ENCODE peak calls at places on chromosome 13, in four cellular contexts. One of them, this sample, is unnamed.

GRCh38 chr13:50126378-50127016 is 111.3 kb downstream of the KCNRG start:
- DNase-seq in heart right ventricle: no peak
- DNase-seq in WERI-Rb-1: no peak
- DNase-seq in left lung: peak; percentile 81
- DNase-seq in this sample: no peak

GRCh38 chr13:52954838-52955237 is 73.8 kb upstream of the OLFM4 start:
- DNase-seq in heart right ventricle: no peak
- DNase-seq in WERI-Rb-1: no peak
- DNase-seq in left lung: no peak
- DNase-seq in this sample: no peak

GRCh38 chr13:41019027-41019487 is at the start of gene ELF1:
- DNase-seq in heart right ventricle: peak; percentile 39
- DNase-seq in WERI-Rb-1: no peak
- DNase-seq in left lung: no peak
- DNase-seq in this sample: peak; percentile 62

GRCh38 chr13:89726690-89727435 is 1620.6 kb upstream of the MIR17HG start:
- DNase-seq in heart right ventricle: no peak
- DNase-seq in WERI-Rb-1: no peak
- DNase-seq in left lung: no peak
- DNase-seq in this sample: no peak

GRCh38 chr13:20998649-20999415 is 62.6 kb downstream of the LATS2 start:
- DNase-seq in heart right ventricle: no peak
- DNase-seq in WERI-Rb-1: no peak
- DNase-seq in left lung: no peak
- DNase-seq in this sample: no peak

GRCh38 chr13:42544246-42544915 is 29.6 kb upstream of the TNFSF11 start:
- DNase-seq in heart right ventricle: no peak
- DNase-seq in WERI-Rb-1: no peak
- DNase-seq in left lung: no peak
- DNase-seq in this sample: no peak

GRCh38 chr13:40589285-40590109 is 76.9 kb downstream of the FOXO1 start:
- DNase-seq in heart right ventricle: peak; percentile 70
- DNase-seq in WERI-Rb-1: peak; percentile 8
- DNase-seq in left lung: no peak
- DNase-seq in this sample: no peak

GRCh38 chr13:112186091-112186490 is 119.1 kb downstream of the SOX1 start:
- DNase-seq in heart right ventricle: no peak
- DNase-seq in WERI-Rb-1: no peak
- DNase-seq in left lung: no peak
- DNase-seq in this sample: no peak

GRCh38 chr13:37526710-37527446 is 71.7 kb downstream of the POSTN start:
- DNase-seq in heart right ventricle: peak; percentile 40
- DNase-seq in WERI-Rb-1: no peak
- DNase-seq in left lung: no peak
- DNase-seq in this sample: no peak

GRCh38 chr13:111411186-111411858 is 90.9 kb downstream of the TEX29 start:
- DNase-seq in heart right ventricle: no peak
- DNase-seq in WERI-Rb-1: no peak
- DNase-seq in left lung: peak; percentile 71
- DNase-seq in this sample: no peak

GRCh38 chr13:24192036-24192810 is 31.7 kb downstream of the SPATA13 start:
- DNase-seq in heart right ventricle: no peak
- DNase-seq in WERI-Rb-1: no peak
- DNase-seq in left lung: no peak
- DNase-seq in this sample: no peak

GRCh38 chr13:50810998-50811397 is 32.5 kb downstream of the DLEU7 start:
- DNase-seq in heart right ventricle: no peak
- DNase-seq in WERI-Rb-1: no peak
- DNase-seq in left lung: no peak
- DNase-seq in this sample: no peak

GRCh38 chr13:28494861-28495585 is at the start of gene FLT1:
- DNase-seq in heart right ventricle: peak; percentile 88
- DNase-seq in WERI-Rb-1: peak; percentile 71
- DNase-seq in left lung: peak; percentile 89
- DNase-seq in this sample: peak; percentile 67

GRCh38 chr13:76953921-76954320 is 5.6 kb downstream of the ACOD1 start:
- DNase-seq in heart right ventricle: no peak
- DNase-seq in WERI-Rb-1: no peak
- DNase-seq in left lung: no peak
- DNase-seq in this sample: no peak

GRCh38 chr13:98098511-98098910 is 44.4 kb upstream of the FARP1 start:
- DNase-seq in heart right ventricle: no peak
- DNase-seq in WERI-Rb-1: no peak
- DNase-seq in left lung: no peak
- DNase-seq in this sample: no peak

GRCh38 chr13:43107780-43108179 is 84.4 kb downstream of the DNAJC15 start:
- DNase-seq in heart right ventricle: no peak
- DNase-seq in WERI-Rb-1: no peak
- DNase-seq in left lung: no peak
- DNase-seq in this sample: no peak

GRCh38 chr13:28492527-28493367 is 2.2 kb downstream of the FLT1 start:
- DNase-seq in heart right ventricle: no peak
- DNase-seq in WERI-Rb-1: no peak
- DNase-seq in left lung: no peak
- DNase-seq in this sample: no peak

GRCh38 chr13:102708211-102708610 is 13.4 kb upstream of the METTL21C start:
- DNase-seq in heart right ventricle: no peak
- DNase-seq in WERI-Rb-1: no peak
- DNase-seq in left lung: no peak
- DNase-seq in this sample: no peak

GRCh38 chr13:33832872-33833271 is 14.9 kb downstream of the RFC3 start:
- DNase-seq in heart right ventricle: peak; percentile 36
- DNase-seq in WERI-Rb-1: no peak
- DNase-seq in left lung: no peak
- DNase-seq in this sample: no peak

GRCh38 chr13:108496364-108497215 is 132.8 kb upstream of the MYO16 start:
- DNase-seq in heart right ventricle: no peak
- DNase-seq in WERI-Rb-1: no peak
- DNase-seq in left lung: no peak
- DNase-seq in this sample: no peak

GRCh38 chr13:68173111-68173510 is 943.0 kb upstream of the PCDH9 start:
- DNase-seq in heart right ventricle: no peak
- DNase-seq in WERI-Rb-1: no peak
- DNase-seq in left lung: no peak
- DNase-seq in this sample: no peak

GRCh38 chr13:20188649-20189553 is 3.8 kb downstream of the GJB2 start:
- DNase-seq in heart right ventricle: no peak
- DNase-seq in WERI-Rb-1: peak; percentile 53
- DNase-seq in left lung: peak; percentile 84
- DNase-seq in this sample: peak; percentile 71

GRCh38 chr13:43529796-43530195 is 257.0 kb downstream of the ENOX1 start:
- DNase-seq in heart right ventricle: no peak
- DNase-seq in WERI-Rb-1: no peak
- DNase-seq in left lung: no peak
- DNase-seq in this sample: no peak

GRCh38 chr13:70189981-70190380 is 81.7 kb upstream of the KLHL1 start:
- DNase-seq in heart right ventricle: no peak
- DNase-seq in WERI-Rb-1: no peak
- DNase-seq in left lung: no peak
- DNase-seq in this sample: no peak

GRCh38 chr13:29471551-29471950 is 123.9 kb downstream of the SLC7A1 start:
- DNase-seq in heart right ventricle: no peak
- DNase-seq in WERI-Rb-1: no peak
- DNase-seq in left lung: no peak
- DNase-seq in this sample: no peak

DNA sequence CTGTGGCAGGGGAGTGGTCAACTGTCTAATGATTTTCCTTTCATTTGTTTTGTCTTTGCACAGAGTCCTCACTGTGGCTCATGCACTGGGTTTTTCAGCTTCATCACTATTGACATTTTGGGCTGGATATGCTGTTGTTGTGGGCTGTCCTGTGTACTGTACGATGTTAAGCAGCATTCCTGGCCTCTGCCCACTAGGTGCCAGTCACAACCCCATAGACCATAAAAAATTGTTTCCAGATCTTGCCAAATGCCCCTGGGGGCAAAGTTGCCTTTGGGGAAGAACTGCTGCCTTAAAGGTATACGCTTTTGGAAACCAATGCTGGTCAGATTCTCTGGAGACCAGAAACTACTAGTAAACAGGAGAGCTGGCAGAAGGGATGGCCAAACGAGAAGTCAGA is 310.4 kb downstream of the SPRY2 start:
- DNase-seq in heart right ventricle: peak; percentile 30
- DNase-seq in WERI-Rb-1: no peak
- DNase-seq in left lung: no peak
- DNase-seq in this sample: peak; percentile 46
- TF ChIP-seq CTCF in heart right ventricle: no peak
- TF ChIP-seq CTCF in WERI-Rb-1: no peak
- TF ChIP-seq CTCF in left lung: no peak
- TF ChIP-seq CTCF in this sample: peak; percentile 38

DNA sequence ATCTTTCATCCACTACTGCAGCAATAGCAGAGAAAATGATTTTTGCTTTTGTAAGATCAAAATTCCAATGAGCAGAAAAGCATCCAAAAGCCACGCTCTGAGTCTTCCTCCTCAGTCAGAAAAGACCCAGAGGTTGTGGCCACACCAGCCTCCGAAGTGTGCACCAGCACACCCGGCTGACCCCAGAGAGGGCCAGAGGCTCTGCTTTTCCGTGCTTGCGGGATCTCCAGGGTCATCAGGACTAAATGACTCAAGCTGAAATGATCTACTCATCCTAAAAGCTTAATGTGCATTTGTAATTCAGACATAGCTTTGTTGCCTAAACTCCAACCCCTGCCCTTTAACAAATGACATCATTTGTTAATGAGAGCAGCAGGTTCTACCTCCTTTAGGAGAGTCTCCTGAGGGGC is 16.5 kb downstream of the RXFP2 start:
- DNase-seq in heart right ventricle: no peak
- DNase-seq in WERI-Rb-1: no peak
- DNase-seq in left lung: no peak
- DNase-seq in this sample: no peak
- H3K27me3 ChIP-seq in heart right ventricle: peaks cover 19% of the 10 kb centered on the region
- H3K27me3 ChIP-seq in WERI-Rb-1: no peaks in the 10 kb centered on the region
- H3K27me3 ChIP-seq in left lung: peaks cover 15% of the 10 kb centered on the region
- H3K27me3 ChIP-seq in this sample: no peaks in the 10 kb centered on the region

DNA sequence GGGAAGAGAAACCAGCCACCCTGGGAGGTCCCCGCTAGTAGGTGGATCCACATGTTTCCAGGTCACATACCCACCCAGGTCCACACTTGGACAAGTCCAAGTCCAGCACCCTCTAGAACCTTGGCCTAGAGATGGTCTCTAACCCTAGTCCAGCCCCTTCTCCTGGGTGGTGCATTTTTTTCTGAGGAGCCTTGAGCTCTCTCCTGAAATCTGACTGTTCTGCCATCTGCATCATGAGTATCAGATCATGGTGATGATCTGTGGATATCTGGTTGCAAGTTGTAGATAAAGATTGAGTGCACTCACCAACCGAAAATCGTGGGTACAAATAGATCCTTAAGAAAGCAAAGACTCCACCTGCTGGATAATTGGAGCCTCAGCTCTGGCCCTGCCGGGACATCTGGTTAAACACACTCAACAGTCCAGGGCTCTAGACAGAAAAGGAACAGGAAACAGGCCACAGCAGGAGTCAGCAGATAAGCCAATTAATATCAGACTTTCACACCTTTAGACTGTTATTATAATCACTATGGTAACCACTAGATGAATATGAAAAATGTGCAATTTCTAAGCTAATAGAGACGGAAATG is 41.1 kb downstream of the GPR12 start:
- DNase-seq in heart right ventricle: no peak
- DNase-seq in WERI-Rb-1: peak; percentile 81
- DNase-seq in left lung: no peak
- DNase-seq in this sample: no peak
- TF ChIP-seq CTCF in heart right ventricle: no peak
- TF ChIP-seq CTCF in WERI-Rb-1: peak; percentile 68
- TF ChIP-seq CTCF in left lung: no peak
- TF ChIP-seq CTCF in this sample: no peak

GRCh38 chr13:99922631-99923404 is 48.7 kb downstream of the ZIC5 start:
- DNase-seq in heart right ventricle: no peak
- DNase-seq in WERI-Rb-1: no peak
- DNase-seq in left lung: no peak
- DNase-seq in this sample: no peak
- H3K27me3 ChIP-seq in heart right ventricle: peaks cover 52% of the 10 kb centered on the region
- H3K27me3 ChIP-seq in WERI-Rb-1: no peaks in the 10 kb centered on the region
- H3K27me3 ChIP-seq in left lung: peaks cover 50% of the 10 kb centered on the region
- H3K27me3 ChIP-seq in this sample: peaks cover 21% of the 10 kb centered on the region

GRCh38 chr13:99605417-99606321 is 104.4 kb downstream of the TM9SF2 start:
- DNase-seq in heart right ventricle: peak; percentile 44
- DNase-seq in WERI-Rb-1: peak; percentile 73
- DNase-seq in left lung: peak; percentile 79
- DNase-seq in this sample: peak; percentile 55
- TF ChIP-seq CTCF in heart right ventricle: no peak
- TF ChIP-seq CTCF in WERI-Rb-1: peak; percentile 67
- TF ChIP-seq CTCF in left lung: no peak
- TF ChIP-seq CTCF in this sample: no peak

DNA sequence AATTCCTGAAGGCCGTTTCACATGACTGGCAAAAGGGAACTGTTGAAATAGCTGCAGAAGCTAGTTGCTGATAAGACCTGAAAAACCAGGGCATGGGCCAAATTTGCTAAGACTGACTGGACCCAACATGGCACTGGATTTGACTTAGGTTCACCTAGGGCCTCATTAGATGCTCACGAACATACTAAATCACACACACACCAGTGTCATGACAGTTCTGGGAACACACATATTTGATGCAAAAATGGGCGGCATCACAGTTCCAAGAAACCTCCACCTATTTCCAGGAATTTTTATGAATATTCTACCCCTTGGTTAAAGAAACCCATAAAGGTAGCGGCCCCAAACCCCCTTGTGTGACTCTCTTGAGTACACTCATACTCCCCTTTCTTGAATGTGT is 99.6 kb upstream of the OBI1 start:
- DNase-seq in heart right ventricle: no peak
- DNase-seq in WERI-Rb-1: no peak
- DNase-seq in left lung: no peak
- DNase-seq in this sample: no peak
- H3K27me3 ChIP-seq in heart right ventricle: peaks cover 18% of the 10 kb centered on the region
- H3K27me3 ChIP-seq in WERI-Rb-1: no peaks in the 10 kb centered on the region
- H3K27me3 ChIP-seq in left lung: no peaks in the 10 kb centered on the region
- H3K27me3 ChIP-seq in this sample: no peaks in the 10 kb centered on the region

GRCh38 chr13:110274687-110275086 is 32.3 kb downstream of the COL4A1 start:
- DNase-seq in heart right ventricle: no peak
- DNase-seq in WERI-Rb-1: no peak
- DNase-seq in left lung: no peak
- DNase-seq in this sample: no peak
- TF ChIP-seq CTCF in heart right ventricle: no peak
- TF ChIP-seq CTCF in WERI-Rb-1: peak; percentile 52
- TF ChIP-seq CTCF in left lung: no peak
- TF ChIP-seq CTCF in this sample: peak; percentile 12

GRCh38 chr13:113740661-113741060 is 18.4 kb upstream of the TMEM255B start:
- DNase-seq in heart right ventricle: no peak
- DNase-seq in WERI-Rb-1: no peak
- DNase-seq in left lung: peak; percentile 39
- DNase-seq in this sample: peak; percentile 20
- H3K27me3 ChIP-seq in heart right ventricle: peaks cover 2% of the 10 kb centered on the region
- H3K27me3 ChIP-seq in WERI-Rb-1: peaks cover 41% of the 10 kb centered on the region
- H3K27me3 ChIP-seq in left lung: peaks cover 50% of the 10 kb centered on the region
- H3K27me3 ChIP-seq in this sample: peaks cover 10% of the 10 kb centered on the region

GRCh38 chr13:63455938-63456337 is 2040.3 kb upstream of the PCDH20 start:
- DNase-seq in heart right ventricle: no peak
- DNase-seq in WERI-Rb-1: no peak
- DNase-seq in left lung: no peak
- DNase-seq in this sample: no peak
- TF ChIP-seq CTCF in heart right ventricle: no peak
- TF ChIP-seq CTCF in WERI-Rb-1: no peak
- TF ChIP-seq CTCF in left lung: no peak
- TF ChIP-seq CTCF in this sample: no peak